ENCODE peak calls at places on chromosome 20, in eight cellular contexts. N, F, W, G, Y, E, A and V are unnamed samples.
A peak's percentile ranks its signal among the peaks of the same experiment; 100 is the strongest.

GRCh38 chr20:50191065-50191565 is 485 bp downstream of the CEBPB start:
- DNase-seq in N (peak; percentile 66), F (peak; percentile 77), W (peak; percentile 60), G (peak; percentile 28), Y (peak; percentile 57), E (no peak), A (no peak), V (peak; percentile 85)

GRCh38 chr20:58719258-58719657 is 26.7 kb downstream of the NPEPL1 start:
- DNase-seq in N (no peak), F (no peak), W (no peak), G (no peak), Y (no peak), E (no peak), A (peak; percentile 6), V (no peak)

GRCh38 chr20:61753196-61753942 is 312.3 kb downstream of the TAF4 start:
- DNase-seq in N (peak; percentile 75), F (no peak), W (no peak), G (no peak), Y (no peak), E (no peak), A (no peak), V (no peak)

GRCh38 chr20:38134427-38135281 is 30.4 kb downstream of the TGM2 start:
- DNase-seq in N (peak; percentile 98), F (peak; percentile 19), W (no peak), G (no peak), Y (no peak), E (peak; percentile 88), A (no peak), V (peak; percentile 77)

GRCh38 chr20:25148181-25148981 is 47.1 kb upstream of the ENTPD6 start:
- DNase-seq in N (no peak), F (peak; percentile 74), W (peak; percentile 36), G (peak; percentile 16), Y (peak; percentile 55), E (no peak), A (peak; percentile 47), V (no peak)

GRCh38 chr20:46690219-46691111 is 1.2 kb upstream of the TP53RK start:
- DNase-seq in N (peak; percentile 23), F (no peak), W (no peak), G (no peak), Y (no peak), E (no peak), A (no peak), V (no peak)

GRCh38 chr20:45407067-45407745 is 883 bp upstream of the DBNDD2 start:
- DNase-seq in N (no peak), F (no peak), W (no peak), G (peak; percentile 56), Y (no peak), E (peak; percentile 41), A (peak; percentile 53), V (peak; percentile 84)

GRCh38 chr20:8722277-8722928 is 346.5 kb upstream of the PLCB4 start:
- DNase-seq in N (peak; percentile 72), F (peak; percentile 39), W (peak; percentile 30), G (peak; percentile 53), Y (peak; percentile 34), E (peak; percentile 45), A (peak; percentile 20), V (no peak)

GRCh38 chr20:2042400-2042799 is 48.5 kb upstream of the PDYN start:
- DNase-seq in N (peak; percentile 86), F (no peak), W (no peak), G (no peak), Y (no peak), E (peak; percentile 42), A (no peak), V (no peak)

GRCh38 chr20:3923818-3924217 is 34.6 kb downstream of the PANK2 start:
- DNase-seq in N (peak; percentile 70), F (no peak), W (no peak), G (no peak), Y (no peak), E (no peak), A (no peak), V (no peak)

GRCh38 chr20:25053207-25054132 is 4.5 kb downstream of the ACSS1 start:
- DNase-seq in N (no peak), F (peak; percentile 12), W (no peak), G (no peak), Y (no peak), E (no peak), A (peak; percentile 70), V (peak; percentile 80)

GRCh38 chr20:45500022-45500421 is 15.4 kb downstream of the SPINT3 start:
- DNase-seq in N (no peak), F (no peak), W (no peak), G (no peak), Y (no peak), E (no peak), A (no peak), V (no peak)

GRCh38 chr20:46004187-46004586 is 4.5 kb upstream of the MMP9 start:
- DNase-seq in N (no peak), F (no peak), W (no peak), G (no peak), Y (no peak), E (no peak), A (no peak), V (no peak)

GRCh38 chr20:37090357-37090871 is 5.4 kb downstream of the RBL1 start:
- DNase-seq in N (no peak), F (no peak), W (no peak), G (no peak), Y (no peak), E (no peak), A (no peak), V (no peak)

GRCh38 chr20:2767768-2768631 is 32.4 kb downstream of the CPXM1 start:
- DNase-seq in N (peak; percentile 82), F (no peak), W (no peak), G (peak; percentile 8), Y (no peak), E (no peak), A (peak; percentile 37), V (no peak)

GRCh38 chr20:57361517-57361916 is 10.5 kb downstream of the RAE1 start:
- DNase-seq in N (peak; percentile 92), F (no peak), W (no peak), G (no peak), Y (no peak), E (peak; percentile 72), A (no peak), V (no peak)

GRCh38 chr20:62766716-62767115 is 29.6 kb upstream of the MRGBP start:
- DNase-seq in N (no peak), F (no peak), W (no peak), G (no peak), Y (no peak), E (no peak), A (no peak), V (no peak)

GRCh38 chr20:23139524-23139923 is 53.4 kb upstream of the CD93 start:
- DNase-seq in N (no peak), F (no peak), W (no peak), G (peak; percentile 49), Y (no peak), E (no peak), A (no peak), V (no peak)

GRCh38 chr20:17749979-17750721 is 50.4 kb downstream of the BANF2 start:
- DNase-seq in N (peak; percentile 14), F (no peak), W (no peak), G (no peak), Y (no peak), E (no peak), A (peak; percentile 65), V (peak; percentile 87)